ENCODE peak calls at places on chromosome 21, in ten cellular contexts. D is epithelial cell of proximal tubule, F is left ventricle myocardium inferior, R is upper lobe of left lung, Y is astrocyte of the spinal cord, A is fibroblast of lung, H is GM23338, Q is tibial artery, Z is bronchial epithelial cell, O is colonic mucosa. G is an unnamed sample.

GRCh38 chr21:42554251-42554937 is 40.7 kb downstream of the SLC37A1 start:
- DNase-seq in D (no peak), F (peak), R (no peak), Y (no peak), A (no peak), H (peak), Q (peak), Z (no peak), O (no peak), G (no peak)

GRCh38 chr21:44285547-44285992 is at the start of gene AIRE:
- DNase-seq in D (no peak), F (no peak), R (peak), Y (no peak), A (no peak), H (peak), Q (no peak), Z (no peak), O (no peak), G (no peak)

GRCh38 chr21:43861716-43862115 is 3.3 kb upstream of the AGPAT3 start:
- DNase-seq in D (no peak), F (no peak), R (no peak), Y (no peak), A (no peak), H (no peak), Q (no peak), Z (no peak), O (no peak), G (no peak)

GRCh38 chr21:44304846-44305245 is 5.0 kb downstream of the PFKL start:
- DNase-seq in D (no peak), F (no peak), R (peak), Y (peak), A (peak), H (peak), Q (no peak), Z (peak), O (peak), G (no peak)

GRCh38 chr21:33011462-33011861 is 14.3 kb upstream of the OLIG2 start:
- DNase-seq in D (peak), F (no peak), R (no peak), Y (peak), A (peak), H (no peak), Q (no peak), Z (peak), O (no peak), G (peak)

GRCh38 chr21:15483138-15483780 is 246.5 kb upstream of the USP25 start:
- DNase-seq in D (peak), F (peak), R (no peak), Y (peak), A (peak), H (peak), Q (peak), Z (peak), O (peak), G (peak)

GRCh38 chr21:29265690-29266479 is 32.8 kb upstream of the BACH1 start:
- DNase-seq in D (no peak), F (no peak), R (no peak), Y (no peak), A (no peak), H (no peak), Q (no peak), Z (peak), O (no peak), G (no peak)

GRCh38 chr21:42468511-42469131 is 27.4 kb downstream of the RSPH1 start:
- DNase-seq in D (no peak), F (no peak), R (no peak), Y (no peak), A (peak), H (no peak), Q (peak), Z (no peak), O (no peak), G (no peak)

GRCh38 chr21:42299324-42300044 is 15.7 kb downstream of the TFF3 start:
- DNase-seq in D (no peak), F (peak), R (no peak), Y (no peak), A (no peak), H (no peak), Q (no peak), Z (peak), O (peak), G (no peak)

GRCh38 chr21:29145354-29145782 is 14.9 kb downstream of the MAP3K7CL start:
- DNase-seq in D (peak), F (no peak), R (no peak), Y (peak), A (peak), H (no peak), Q (peak), Z (peak), O (no peak), G (peak)

GRCh38 chr21:27586986-27587385 is 620.1 kb upstream of the ADAMTS5 start:
- DNase-seq in D (no peak), F (no peak), R (no peak), Y (no peak), A (no peak), H (no peak), Q (no peak), Z (no peak), O (no peak), G (no peak)

GRCh38 chr21:32537569-32537881 is 47.8 kb downstream of the TCP10L start:
- DNase-seq in D (no peak), F (no peak), R (no peak), Y (no peak), A (no peak), H (no peak), Q (no peak), Z (no peak), O (no peak), G (no peak)

GRCh38 chr21:19353271-19353670 is 949.7 kb upstream of the TMPRSS15 start:
- DNase-seq in D (no peak), F (no peak), R (no peak), Y (no peak), A (no peak), H (peak), Q (no peak), Z (no peak), O (no peak), G (no peak)

GRCh38 chr21:16117851-16118592 is 388.2 kb downstream of the USP25 start:
- DNase-seq in D (no peak), F (no peak), R (no peak), Y (peak), A (peak), H (no peak), Q (no peak), Z (peak), O (no peak), G (peak)

GRCh38 chr21:32307706-32308105 is 9.1 kb downstream of the MRAP start:
- DNase-seq in D (no peak), F (no peak), R (no peak), Y (peak), A (peak), H (no peak), Q (no peak), Z (no peak), O (peak), G (no peak)

GRCh38 chr21:42165901-42166300 is 53.0 kb upstream of the ABCG1 start:
- DNase-seq in D (no peak), F (no peak), R (no peak), Y (no peak), A (no peak), H (no peak), Q (no peak), Z (no peak), O (no peak), G (no peak)

GRCh38 chr21:19607983-19608668 is 1204.5 kb upstream of the TMPRSS15 start:
- DNase-seq in D (no peak), F (no peak), R (no peak), Y (no peak), A (no peak), H (peak), Q (no peak), Z (no peak), O (no peak), G (no peak)

GRCh38 chr21:29053011-29053553 is 20.4 kb downstream of the CCT8 start:
- DNase-seq in D (no peak), F (no peak), R (no peak), Y (no peak), A (no peak), H (no peak), Q (no peak), Z (no peak), O (no peak), G (no peak)

GRCh38 chr21:43921602-43921978 is 56.6 kb downstream of the AGPAT3 start:
- DNase-seq in D (no peak), F (peak), R (no peak), Y (no peak), A (no peak), H (peak), Q (no peak), Z (no peak), O (no peak), G (no peak)

GRCh38 chr21:33374080-33374873 is 28.9 kb upstream of the IFNGR2 start:
- DNase-seq in D (no peak), F (peak), R (no peak), Y (peak), A (peak), H (peak), Q (peak), Z (peak), O (peak), G (no peak)

GRCh38 chr21:44285102-44285501 is 574 bp upstream of the AIRE start:
- DNase-seq in D (no peak), F (no peak), R (no peak), Y (no peak), A (no peak), H (no peak), Q (no peak), Z (no peak), O (no peak), G (no peak)

GRCh38 chr21:43362928-43363314 is 64.0 kb downstream of the SIK1 start:
- DNase-seq in D (no peak), F (no peak), R (no peak), Y (peak), A (peak), H (no peak), Q (no peak), Z (no peak), O (no peak), G (no peak)

GRCh38 chr21:42864286-42864685 is 15.1 kb downstream of the WDR4 start:
- DNase-seq in D (no peak), F (no peak), R (peak), Y (no peak), A (no peak), H (no peak), Q (no peak), Z (no peak), O (no peak), G (no peak)

GRCh38 chr21:33418686-33419085 is 15.5 kb downstream of the IFNGR2 start:
- DNase-seq in D (no peak), F (peak), R (no peak), Y (no peak), A (no peak), H (no peak), Q (peak), Z (no peak), O (no peak), G (no peak)

GRCh38 chr21:26148834-26149354 is 21.7 kb downstream of the APP start:
- DNase-seq in D (no peak), F (no peak), R (no peak), Y (peak), A (peak), H (peak), Q (no peak), Z (peak), O (no peak), G (no peak)

GRCh38 chr21:26147535-26147934 is 23.0 kb downstream of the APP start:
- DNase-seq in D (no peak), F (no peak), R (no peak), Y (no peak), A (no peak), H (no peak), Q (no peak), Z (no peak), O (no peak), G (no peak)

GRCh38 chr21:26146681-26147080 is 23.9 kb downstream of the APP start:
- DNase-seq in D (no peak), F (no peak), R (no peak), Y (no peak), A (no peak), H (no peak), Q (no peak), Z (no peak), O (no peak), G (no peak)

GRCh38 chr21:26144026-26144425 is 26.5 kb downstream of the APP start:
- DNase-seq in D (no peak), F (no peak), R (no peak), Y (no peak), A (no peak), H (no peak), Q (no peak), Z (no peak), O (no peak), G (no peak)

GRCh38 chr21:26148071-26148470 is 22.5 kb downstream of the APP start:
- DNase-seq in D (no peak), F (no peak), R (no peak), Y (no peak), A (no peak), H (peak), Q (no peak), Z (no peak), O (no peak), G (no peak)
- H3K4me3 ChIP-seq in D (no peak), F (no peak), R (no peak), Y (no peak), A (no peak), H (no peak), Q (no peak), Z (no peak), O (no peak), G (no peak)

DNA sequence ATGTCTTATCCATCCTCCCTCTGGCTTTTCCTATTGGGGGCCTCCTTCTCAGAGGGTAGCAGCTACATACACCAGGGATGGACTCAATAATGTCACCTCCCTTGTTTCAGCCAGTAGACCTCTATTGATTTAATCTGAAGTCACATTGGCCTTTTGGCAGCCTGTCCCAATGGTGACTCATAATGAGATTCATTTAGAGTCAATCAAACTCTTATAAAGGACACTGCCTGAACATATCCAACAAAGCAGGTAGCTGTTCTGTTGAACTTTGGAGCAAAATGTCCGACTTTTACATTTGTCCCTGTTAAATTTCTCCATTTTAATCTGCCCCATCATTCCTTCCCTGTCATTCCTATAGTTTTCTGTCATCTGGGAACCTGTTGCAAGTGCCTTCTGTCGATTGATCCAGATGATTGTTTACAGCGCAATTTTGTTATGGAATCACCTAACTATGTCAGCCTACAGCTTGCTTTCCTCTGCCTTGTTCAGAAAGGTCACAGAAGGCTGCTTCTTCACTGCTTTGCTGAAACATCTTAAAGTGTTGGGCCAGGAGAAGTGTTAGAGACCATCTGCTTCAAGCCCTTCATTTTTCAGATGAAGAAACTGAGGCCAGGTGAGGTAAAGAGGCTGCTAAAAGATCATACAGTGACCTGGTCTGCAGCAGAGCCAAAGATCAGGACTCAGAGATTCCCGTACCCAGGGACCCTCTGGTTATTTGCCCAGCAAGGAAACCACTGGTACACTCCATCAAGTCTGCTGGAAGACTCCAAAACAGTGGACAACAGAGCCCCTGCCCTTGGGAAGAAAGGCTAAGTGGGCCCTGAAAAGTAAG is 106.0 kb downstream of the ETS2 start:
- DNase-seq in D (no peak), F (no peak), R (no peak), Y (no peak), A (no peak), H (no peak), Q (no peak), Z (peak), O (no peak), G (no peak)
- TF ChIP-seq CTCF in D (no peak), F (no peak), R (no peak), Y (no peak), A (no peak), H (no peak), Q (no peak), Z (no peak), O (no peak), G (no peak)

GRCh38 chr21:36973986-36974850 is 7.7 kb upstream of the HLCS start:
- DNase-seq in D (no peak), F (no peak), R (no peak), Y (no peak), A (no peak), H (no peak), Q (no peak), Z (no peak), O (no peak), G (no peak)

GRCh38 chr21:36976228-36976627 is 9.8 kb upstream of the HLCS start:
- DNase-seq in D (no peak), F (no peak), R (no peak), Y (no peak), A (no peak), H (no peak), Q (no peak), Z (no peak), O (no peak), G (no peak)

GRCh38 chr21:36974851-36975192 is 8.4 kb upstream of the HLCS start:
- DNase-seq in D (no peak), F (no peak), R (no peak), Y (no peak), A (no peak), H (no peak), Q (no peak), Z (no peak), O (no peak), G (no peak)

GRCh38 chr21:36980280-36981048 is 14.0 kb upstream of the HLCS start:
- DNase-seq in D (no peak), F (peak), R (peak), Y (peak), A (peak), H (peak), Q (no peak), Z (no peak), O (peak), G (no peak)

GRCh38 chr21:36976882-36977651 is 10.6 kb upstream of the HLCS start:
- DNase-seq in D (peak), F (no peak), R (no peak), Y (peak), A (peak), H (peak), Q (no peak), Z (peak), O (no peak), G (no peak)
- H3K4me3 ChIP-seq in D (no peak), F (no peak), R (no peak), Y (no peak), A (no peak), H (no peak), Q (no peak), Z (no peak), O (no peak), G (no peak)

GRCh38 chr21:35437941-35438340 is 388.8 kb upstream of the RUNX1 start:
- DNase-seq in D (no peak), F (no peak), R (no peak), Y (no peak), A (no peak), H (no peak), Q (no peak), Z (no peak), O (no peak), G (no peak)

GRCh38 chr21:35441868-35442582 is 392.9 kb upstream of the RUNX1 start:
- DNase-seq in D (no peak), F (no peak), R (no peak), Y (no peak), A (no peak), H (peak), Q (no peak), Z (no peak), O (no peak), G (no peak)

GRCh38 chr21:35438643-35439404 is 389.7 kb upstream of the RUNX1 start:
- DNase-seq in D (no peak), F (no peak), R (no peak), Y (no peak), A (peak), H (no peak), Q (no peak), Z (peak), O (peak), G (no peak)

GRCh38 chr21:35436899-35437298 is 387.8 kb upstream of the RUNX1 start:
- DNase-seq in D (no peak), F (no peak), R (no peak), Y (no peak), A (no peak), H (peak), Q (no peak), Z (peak), O (no peak), G (no peak)
- TF ChIP-seq CTCF in D (peak), F (no peak), R (no peak), Y (peak), A (no peak), H (peak), Q (no peak), Z (peak), O (no peak), G (no peak)

GRCh38 chr21:36699546-36700294 is 805 bp downstream of the SIM2 start:
- DNase-seq in D (no peak), F (no peak), R (peak), Y (no peak), A (no peak), H (peak), Q (no peak), Z (no peak), O (no peak), G (no peak)
- H3K4me3 ChIP-seq in D (peak), F (peak), R (peak), Y (no peak), A (no peak), H (peak), Q (peak), Z (peak), O (peak), G (peak)

DNA sequence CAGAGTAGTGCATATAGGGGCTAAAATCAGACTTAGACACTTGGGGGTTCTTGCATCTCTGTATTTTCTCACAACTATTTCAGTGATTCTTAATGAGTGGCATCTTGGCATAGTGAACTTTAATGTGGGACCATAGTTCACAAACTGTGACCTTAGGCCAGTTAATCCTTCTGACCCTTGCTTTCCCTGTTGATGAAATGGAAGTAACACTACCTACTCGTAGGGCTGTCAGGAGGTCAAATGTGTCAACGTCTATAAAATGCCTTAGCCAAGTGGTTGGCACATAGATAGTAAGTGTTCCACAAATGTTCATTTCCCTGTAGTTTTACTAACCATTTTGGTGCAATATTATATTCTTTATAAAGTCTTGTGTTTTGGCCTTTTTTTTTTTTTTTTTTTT is 49.4 kb downstream of the DYRK1A start:
- DNase-seq in D (no peak), F (no peak), R (no peak), Y (no peak), A (no peak), H (no peak), Q (no peak), Z (no peak), O (no peak), G (no peak)
- TF ChIP-seq CTCF in D (no peak), F (no peak), R (no peak), Y (no peak), A (no peak), H (no peak), Q (no peak), Z (no peak), O (no peak), G (no peak)

DNA sequence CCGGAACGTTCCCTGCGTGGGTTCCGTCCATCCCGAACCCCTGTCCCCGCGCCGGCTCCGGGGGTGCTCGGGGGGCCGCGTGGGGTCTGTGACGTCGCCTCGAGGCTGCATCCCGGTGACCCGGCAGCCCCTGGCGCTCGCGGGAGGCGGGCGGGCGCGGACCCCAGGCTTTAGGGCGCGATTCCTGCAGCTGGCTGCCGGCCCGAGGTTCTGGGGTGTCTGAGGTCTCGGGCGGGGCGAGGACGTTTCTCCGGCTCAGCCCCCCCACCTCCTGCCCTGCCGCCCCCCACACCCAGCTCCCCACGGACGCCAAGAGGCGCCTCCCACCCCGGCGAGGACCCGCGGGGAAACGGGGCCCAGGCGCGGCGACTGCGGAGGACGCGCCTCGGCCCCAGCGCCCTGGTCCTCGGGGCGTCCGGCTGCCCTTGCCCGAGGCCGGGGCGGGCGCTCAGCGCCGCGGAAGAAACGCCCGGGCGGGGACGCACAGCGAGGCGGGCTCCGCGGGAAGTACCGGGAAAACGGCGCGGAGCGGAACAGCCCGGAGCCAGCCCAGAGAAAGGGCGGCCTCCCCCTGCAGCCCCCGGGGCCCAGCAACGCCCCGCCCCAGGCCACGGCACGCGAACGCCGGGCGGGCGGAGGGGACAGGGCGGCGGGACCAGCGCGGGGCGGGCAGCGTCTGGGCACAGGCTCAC is 1.3 kb upstream of the PCBP3 start:
- DNase-seq in D (no peak), F (no peak), R (peak), Y (no peak), A (no peak), H (peak), Q (no peak), Z (no peak), O (peak), G (no peak)
- H3K4me3 ChIP-seq in D (no peak), F (peak), R (peak), Y (peak), A (no peak), H (peak), Q (peak), Z (no peak), O (peak), G (no peak)